ENCODE peak calls at places on chromosomes 12 and 14, in seven cellular contexts. J is osteoblast, V is brain microvascular endothelial cell, G is cardiac muscle cell, U is Caco-2, P is suprapubic skin, A is body of pancreas. H is an unnamed sample. For H3K36me3, the result is how much of the 10 kb centered on the place peaks cover.

GRCh38 chr12:52005903-52006703 is 643 bp upstream of the TAMALIN start:
- DNase-seq in G (peak), A (peak), U (no peak), J (peak), P (no peak), V (no peak), H (no peak)

GRCh38 chr14:92600318-92601053 is 86.9 kb downstream of the RIN3 start:
- DNase-seq in V (peak), G (peak), J (peak), A (no peak), P (no peak), U (no peak), H (peak)

GRCh38 chr14:100622234-100622633 is 35.0 kb upstream of the BEGAIN start:
- DNase-seq in V (no peak), J (peak), A (no peak), U (peak), G (no peak), P (peak), H (peak)

GRCh38 chr12:51721281-51721940 is 127.1 kb downstream of the FIGNL2 start:
- DNase-seq in V (peak), U (no peak), J (peak), P (no peak), G (peak), A (no peak), H (no peak)

GRCh38 chr14:33767721-33768457 is 183.0 kb downstream of the EGLN3 start:
- DNase-seq in V (peak), U (no peak), A (no peak), G (peak), P (no peak), J (no peak), H (no peak)

GRCh38 chr12:89995870-89996269 is 287.2 kb upstream of the ATP2B1 start:
- DNase-seq in J (no peak), A (no peak), P (no peak), V (no peak), G (no peak), U (no peak), H (no peak)

GRCh38 chr12:119843100-119843499 is 34.0 kb downstream of the CIT start:
- DNase-seq in G (peak), V (peak), P (no peak), A (no peak), J (no peak), U (no peak), H (no peak)

GRCh38 chr12:61308220-61308619 is 952.0 kb upstream of the USP15 start:
- DNase-seq in G (no peak), P (no peak), U (no peak), J (no peak), A (no peak), V (no peak), H (no peak)

GRCh38 chr14:47057364-47057763 is 405.8 kb upstream of the RPL10L start:
- DNase-seq in A (no peak), V (no peak), P (no peak), J (no peak), U (no peak), G (no peak), H (no peak)

GRCh38 chr12:25977047-25977446 is 18.6 kb downstream of the RASSF8 start:
- DNase-seq in A (no peak), V (no peak), P (no peak), G (no peak), U (no peak), J (no peak), H (no peak)

GRCh38 chr14:97777622-97778021 is 980.4 kb downstream of the VRK1 start:
- DNase-seq in P (no peak), A (no peak), G (no peak), V (no peak), U (no peak), J (no peak), H (no peak)

GRCh38 chr12:85923767-85924331 is 49.8 kb downstream of the NTS start:
- DNase-seq in A (no peak), U (no peak), J (peak), V (no peak), P (no peak), G (peak), H (peak)

GRCh38 chr12:52634266-52635056 is 16.1 kb upstream of the KRT73 start:
- DNase-seq in J (no peak), P (peak), A (peak), U (no peak), G (no peak), V (no peak), H (no peak)

GRCh38 chr12:100189241-100190012 is 11.2 kb upstream of the ACTR6 start:
- DNase-seq in V (no peak), P (no peak), G (no peak), U (no peak), J (no peak), A (no peak), H (no peak)

GRCh38 chr14:70149766-70150165 is 39.0 kb downstream of the SLC8A3 start:
- DNase-seq in J (no peak), G (no peak), P (no peak), A (no peak), V (no peak), U (no peak), H (no peak)

DNA sequence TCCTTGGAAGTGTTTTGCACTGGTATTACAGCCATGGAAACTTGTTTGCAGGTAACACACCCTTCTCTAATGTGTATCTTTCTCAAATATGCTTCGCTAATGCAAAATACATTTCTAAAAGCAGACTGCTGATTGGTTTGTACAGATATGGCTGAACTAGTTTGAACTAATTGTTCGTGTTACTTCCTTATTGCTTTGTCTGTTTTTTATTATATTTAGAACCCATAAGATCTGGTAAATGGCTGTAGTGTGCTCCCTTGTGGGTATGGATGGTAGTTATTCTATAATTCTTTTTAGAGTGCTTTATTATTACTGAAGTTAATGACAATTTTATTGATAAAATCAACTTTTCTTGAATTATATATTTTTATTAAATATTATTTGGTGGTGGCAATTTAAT is 53.0 kb downstream of the ATF7IP start:
- DNase-seq in V (no peak), P (no peak), U (no peak), A (no peak), G (peak), J (peak), H (peak)
- TF ChIP-seq CTCF in V (peak), P (peak), U (peak), A (peak), G (peak), J (peak), H (no peak)

GRCh38 chr14:50657753-50658152 is 10.4 kb downstream of the SAV1 start:
- DNase-seq in V (no peak), P (no peak), A (no peak), U (no peak), J (peak), G (no peak), H (no peak)

GRCh38 chr14:50659327-50659974 is 8.7 kb downstream of the SAV1 start:
- DNase-seq in P (no peak), G (no peak), V (no peak), J (no peak), A (peak), U (no peak), H (peak)

DNA sequence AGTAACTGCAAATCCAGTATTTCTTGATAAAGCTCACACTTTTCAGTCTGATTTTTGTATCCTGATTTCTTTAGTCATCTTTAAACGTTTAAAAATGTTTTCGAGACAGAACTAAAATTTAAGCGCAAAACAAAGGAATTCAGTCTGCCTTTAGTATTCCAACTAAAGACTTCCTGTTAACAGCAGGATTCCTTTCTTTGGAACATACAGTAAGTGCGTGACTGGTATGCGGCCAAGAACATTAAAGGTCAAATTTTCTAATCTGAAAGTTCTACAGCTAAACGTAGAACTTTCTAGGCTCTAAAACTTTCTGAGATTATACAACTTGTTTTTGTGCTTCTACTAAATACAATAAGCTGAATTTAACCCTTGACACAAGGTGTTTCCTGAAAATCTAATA is 9.9 kb downstream of the SAV1 start:
- DNase-seq in P (no peak), A (no peak), U (no peak), G (peak), V (peak), J (no peak), H (peak)
- H3K4me3 ChIP-seq in P (peak), A (no peak), U (no peak), G (no peak), V (no peak), J (no peak), H (no peak)

DNA sequence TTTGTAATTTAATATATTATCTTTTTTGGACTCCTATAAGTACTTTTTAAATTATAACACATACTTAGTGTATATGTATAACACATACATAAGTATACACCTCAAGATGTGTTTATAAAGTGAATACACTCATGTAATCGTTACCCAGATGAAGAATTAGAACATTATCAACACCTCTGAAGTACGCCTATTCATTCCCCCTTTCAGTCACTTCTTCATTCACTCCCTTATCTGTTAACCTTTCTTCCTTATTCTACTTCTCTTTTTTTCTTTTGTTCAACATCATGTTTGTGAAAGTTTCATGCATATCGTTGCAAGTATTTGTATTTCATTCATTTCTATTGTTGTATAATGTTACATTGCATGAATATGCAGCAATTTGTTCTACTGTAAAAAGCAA is 98.5 kb downstream of the ARID2 start:
- DNase-seq in J (no peak), G (no peak), P (no peak), U (no peak), V (no peak), A (no peak), H (no peak)
- H3K36me3 ChIP-seq in J (under half), G (under half), P (under half), U (under half), V (under half), A (under half), H (under half)

GRCh38 chr12:23245186-23245585 is 620.2 kb downstream of the ETNK1 start:
- DNase-seq in G (no peak), J (no peak), V (no peak), A (no peak), U (no peak), P (no peak), H (no peak)
- TF ChIP-seq CTCF in G (no peak), J (no peak), V (no peak), A (no peak), U (no peak), P (no peak), H (no peak)

H was measured in bronchial epithelial cell.